ENCODE peak calls at places on chromosomes 6 and 20, in nine cellular contexts. P, C, Q, A, X, L, U, J and R are unnamed samples.

GRCh38 chr6:11153447-11153846 is 41.9 kb upstream of the ERVFRD-1 start:
- DNase-seq in A (no peak), P (no peak), L (no peak), X (no peak), Q (no peak), C (no peak), J (no peak), U (no peak), R (no peak)

GRCh38 chr6:47672816-47673215 is 25.6 kb upstream of the ADGRF4 start:
- DNase-seq in C (no peak), Q (no peak), J (no peak), X (no peak), A (no peak), L (no peak), U (no peak), P (no peak), R (no peak)

GRCh38 chr6:15577550-15578171 is 85.2 kb downstream of the DTNBP1 start:
- DNase-seq in P (no peak), A (no peak), U (no peak), J (no peak), L (no peak), Q (no peak), X (no peak), C (no peak), R (no peak)

GRCh38 chr20:56151834-56152233 is 96.7 kb upstream of the MC3R start:
- DNase-seq in L (no peak), U (no peak), P (no peak), C (no peak), Q (no peak), X (no peak), A (no peak), J (no peak), R (no peak)

GRCh38 chr6:44667668-44668390 is 280.3 kb downstream of the CDC5L start:
- DNase-seq in Q (peak; percentile 28), X (peak; percentile 4), P (peak; percentile 71), L (no peak), C (no peak), A (no peak), U (peak; percentile 70), J (no peak), R (no peak)

GRCh38 chr6:78570044-78570443 is 297.3 kb upstream of the IRAK1BP1 start:
- DNase-seq in U (no peak), P (peak; percentile 78), L (no peak), X (no peak), J (no peak), Q (no peak), C (no peak), A (no peak), R (no peak)

GRCh38 chr6:118743744-118744143 is 92.4 kb upstream of the CEP85L start:
- DNase-seq in X (no peak), L (no peak), C (no peak), J (no peak), P (no peak), A (no peak), Q (no peak), U (no peak), R (no peak)

GRCh38 chr6:63066053-63066704 is 145.1 kb upstream of the FKBP1C start:
- DNase-seq in U (no peak), A (no peak), P (peak; percentile 40), X (no peak), L (no peak), J (no peak), C (no peak), Q (no peak), R (no peak)

GRCh38 chr6:18598865-18599264 is 211.7 kb downstream of the RNF144B start:
- DNase-seq in L (no peak), U (no peak), X (no peak), Q (no peak), J (no peak), C (no peak), A (no peak), P (no peak), R (no peak)

GRCh38 chr6:1086446-1086845 is 225.5 kb upstream of the FOXQ1 start:
- DNase-seq in Q (no peak), J (no peak), C (no peak), U (no peak), A (no peak), L (no peak), P (no peak), X (no peak), R (no peak)

GRCh38 chr6:1088441-1089001 is 223.4 kb upstream of the FOXQ1 start:
- DNase-seq in U (no peak), X (no peak), L (no peak), A (no peak), C (no peak), Q (no peak), P (no peak), J (no peak), R (no peak)

GRCh38 chr6:1089860-1090259 is 222.0 kb upstream of the FOXQ1 start:
- DNase-seq in L (no peak), A (no peak), J (no peak), U (no peak), Q (no peak), P (no peak), X (no peak), C (no peak), R (no peak)

GRCh38 chr6:1091905-1092304 is 220.0 kb upstream of the FOXQ1 start:
- DNase-seq in U (no peak), P (no peak), Q (no peak), A (no peak), X (no peak), C (no peak), J (no peak), L (no peak), R (no peak)

GRCh38 chr6:1087112-1087843 is 224.6 kb upstream of the FOXQ1 start:
- DNase-seq in Q (no peak), X (no peak), U (peak; percentile 65), C (no peak), J (no peak), A (no peak), L (no peak), P (no peak), R (no peak)
- H3K27ac ChIP-seq in Q (no peak overlapping the region), X (no peak overlapping the region), U (no peak overlapping the region), C (no peak overlapping the region), J (no peak overlapping the region), A (no peak overlapping the region), L (no peak overlapping the region), P (no peak overlapping the region), R (no peak overlapping the region)

DNA sequence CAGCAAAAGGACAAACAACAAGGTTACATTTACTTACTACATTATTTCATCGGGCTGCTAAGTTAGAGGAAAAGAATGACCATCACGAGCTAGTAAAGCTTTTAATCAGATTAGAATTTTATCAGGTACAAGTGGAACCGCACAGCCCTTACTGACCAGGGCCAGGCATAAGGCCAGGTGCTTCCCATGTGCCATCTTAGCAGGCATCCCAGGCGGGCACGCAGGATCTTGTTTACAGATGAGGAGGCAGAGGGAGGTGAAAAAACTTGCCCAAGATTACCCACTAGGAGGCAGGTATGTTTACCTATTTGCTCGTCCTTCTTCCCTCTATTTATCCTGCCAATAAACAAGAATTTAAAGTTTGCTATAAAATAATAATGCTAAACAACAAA is 10.7 kb downstream of the EZR start:
- DNase-seq in J (no peak), A (no peak), Q (peak; percentile 29), X (no peak), C (no peak), P (no peak), L (no peak), U (no peak), R (no peak)
- H3K4me1 ChIP-seq in J (peaks cover 59% of the 10 kb centered on the region), A (peaks cover 37% of the 10 kb centered on the region), Q (peaks cover 12% of the 10 kb centered on the region), X (peaks cover 96% of the 10 kb centered on the region), C (peaks cover 90% of the 10 kb centered on the region), P (peaks cover 95% of the 10 kb centered on the region), L (peaks cover 43% of the 10 kb centered on the region), U (peaks cover 54% of the 10 kb centered on the region), R (no peaks in the 10 kb centered on the region)

GRCh38 chr20:35491823-35492222 is 36.4 kb downstream of the CEP250 start:
- DNase-seq in A (no peak), J (no peak), U (no peak), C (no peak), L (no peak), P (no peak), Q (no peak), X (no peak), R (no peak)
- H3K4me3 ChIP-seq in A (no peak overlapping the region), J (no peak overlapping the region), U (no peak overlapping the region), C (peak overlapping the region; percentile 94), L (no peak overlapping the region), P (no peak overlapping the region), Q (no peak overlapping the region), X (peak overlapping the region; percentile 99), R (no peak overlapping the region)

GRCh38 chr20:49381558-49382493 is 100.6 kb downstream of the KCNB1 start:
- DNase-seq in C (no peak), X (no peak), P (no peak), Q (peak; percentile 16), U (peak; percentile 92), A (peak; percentile 57), J (peak; percentile 69), L (peak; percentile 73), R (peak; percentile 92)
- H3K27ac ChIP-seq in C (no peak overlapping the region), X (no peak overlapping the region), P (no peak overlapping the region), Q (no peak overlapping the region), U (no peak overlapping the region), A (no peak overlapping the region), J (no peak overlapping the region), L (no peak overlapping the region), R (peak overlapping the region; percentile 69)

GRCh38 chr20:31689141-31689540 is 33.5 kb downstream of the BCL2L1 start:
- DNase-seq in J (no peak), Q (no peak), A (no peak), P (no peak), C (no peak), U (no peak), X (no peak), L (no peak), R (no peak)
- H3K4me1 ChIP-seq in J (peaks cover 32% of the 10 kb centered on the region), Q (no peaks in the 10 kb centered on the region), A (peaks cover 7% of the 10 kb centered on the region), P (peaks cover 29% of the 10 kb centered on the region), C (peaks cover 39% of the 10 kb centered on the region), U (peaks cover 5% of the 10 kb centered on the region), X (peaks cover 44% of the 10 kb centered on the region), L (peaks cover 21% of the 10 kb centered on the region), R (no peaks in the 10 kb centered on the region)

GRCh38 chr6:81894286-81894685 is 141.8 kb upstream of the TENT5A start:
- DNase-seq in J (no peak), U (no peak), Q (no peak), A (no peak), C (no peak), X (no peak), L (no peak), P (no peak), R (no peak)
- H3K4me3 ChIP-seq in J (peak overlapping the region; percentile 3), U (no peak overlapping the region), Q (no peak overlapping the region), A (no peak overlapping the region), C (no peak overlapping the region), X (no peak overlapping the region), L (no peak overlapping the region), P (no peak overlapping the region), R (no peak overlapping the region)

GRCh38 chr20:25750765-25751696 is 54.4 kb upstream of the ZNF337 start:
- DNase-seq in P (peak; percentile 64), J (peak; percentile 77), C (peak; percentile 26), L (peak; percentile 21), A (peak; percentile 83), X (peak; percentile 54), Q (no peak), U (peak; percentile 73), R (peak; percentile 83)
- H3K27ac ChIP-seq in P (no peak overlapping the region), J (peak overlapping the region; percentile 42), C (peak overlapping the region; percentile 41), L (no peak overlapping the region), A (no peak overlapping the region), X (no peak overlapping the region), Q (peak overlapping the region; percentile 42), U (no peak overlapping the region), R (no peak overlapping the region)

DNA sequence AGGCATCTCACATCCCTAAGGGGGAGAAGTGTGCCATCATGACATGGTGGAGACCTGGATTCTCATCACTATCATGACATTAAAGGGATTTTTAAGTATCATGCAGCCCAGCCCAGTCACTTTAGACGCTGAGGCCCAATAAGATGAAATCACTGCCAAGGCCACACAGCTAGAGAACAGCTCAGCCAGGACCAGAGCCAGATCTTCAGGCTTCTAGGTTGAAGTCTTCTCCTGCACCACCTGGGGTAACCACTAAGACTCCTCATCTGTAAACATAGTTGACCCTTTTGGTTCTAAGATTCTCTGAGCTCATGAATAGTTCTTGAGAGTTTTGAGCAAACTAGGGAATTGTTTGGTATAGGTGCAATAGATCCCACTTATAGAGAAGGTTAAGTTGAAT is 125.1 kb downstream of the TCP11 start:
- DNase-seq in U (no peak), P (no peak), X (no peak), Q (no peak), J (no peak), L (no peak), C (no peak), A (no peak), R (no peak)
- H3K4me1 ChIP-seq in U (no peaks in the 10 kb centered on the region), P (peaks cover 9% of the 10 kb centered on the region), X (no peaks in the 10 kb centered on the region), Q (no peaks in the 10 kb centered on the region), J (peaks cover 26% of the 10 kb centered on the region), L (peaks cover 27% of the 10 kb centered on the region), C (no peaks in the 10 kb centered on the region), A (peaks cover 42% of the 10 kb centered on the region), R (no peaks in the 10 kb centered on the region)